ENCODE peak calls at places on chromosomes 7 and 10, in six cellular contexts. Y is erythroblast, V is body of pancreas, Q is heart left ventricle, L is adrenal gland, H is HCT116. J is an unnamed sample.

GRCh38 chr10:97188234-97188847 is 2.6 kb upstream of the SLIT1 start:
- DNase-seq in Y (no peak), H (no peak), L (no peak), Q (no peak), V (no peak), J (no peak)

GRCh38 chr7:73969991-73970390 is 58.0 kb upstream of the ELN start:
- DNase-seq in V (no peak), H (no peak), Q (peak; percentile 4), Y (no peak), L (no peak), J (no peak)

GRCh38 chr7:68199951-68200660 is 1203.5 kb downstream of the TYW1 start:
- DNase-seq in V (no peak), Y (no peak), H (no peak), Q (no peak), L (no peak), J (peak; percentile 27)

GRCh38 chr10:129872001-129872400 is 92.1 kb downstream of the EBF3 start:
- DNase-seq in H (no peak), Q (no peak), Y (no peak), V (no peak), L (no peak), J (no peak)

GRCh38 chr10:60953420-60953819 is 9.4 kb upstream of the RHOBTB1 start:
- DNase-seq in Q (no peak), V (no peak), Y (no peak), H (no peak), L (no peak), J (no peak)

GRCh38 chr7:66522518-66522917 is 106.2 kb upstream of the KCTD7 start:
- DNase-seq in V (no peak), L (peak; percentile 51), Q (peak; percentile 39), Y (peak; percentile 20), H (no peak), J (no peak)

GRCh38 chr10:43013065-43013464 is 63.8 kb upstream of the RET start:
- DNase-seq in L (no peak), V (no peak), Q (no peak), Y (no peak), H (no peak), J (no peak)

GRCh38 chr7:130359276-130359857 is 14.8 kb downstream of the CPA5 start:
- DNase-seq in V (peak; percentile 9), L (no peak), H (no peak), Y (no peak), Q (no peak), J (no peak)

GRCh38 chr10:28661035-28661434 is 16.3 kb upstream of the BAMBI start:
- DNase-seq in L (no peak), H (no peak), V (no peak), Y (peak; percentile 4), Q (no peak), J (peak; percentile 53)

GRCh38 chr10:116836902-116837513 is 12.3 kb upstream of the ENO4 start:
- DNase-seq in H (no peak), Q (no peak), L (no peak), V (no peak), Y (no peak), J (no peak)

GRCh38 chr10:132146271-132146671 is 40.5 kb upstream of the DPYSL4 start:
- DNase-seq in V (no peak), L (no peak), Q (no peak), H (no peak), Y (no peak), J (no peak)

GRCh38 chr7:135683609-135684008 is 21.3 kb downstream of the STMP1 start:
- DNase-seq in L (no peak), H (no peak), Y (no peak), Q (no peak), V (no peak), J (no peak)

GRCh38 chr7:3292694-3293093 is 8.4 kb upstream of the SDK1 start:
- DNase-seq in H (no peak), Y (no peak), L (no peak), V (no peak), Q (no peak), J (no peak)

GRCh38 chr7:149741629-149742028 is 31.8 kb downstream of the ZNF467 start:
- DNase-seq in Q (no peak), H (no peak), V (peak; percentile 44), L (no peak), Y (no peak), J (peak; percentile 27)

GRCh38 chr10:13939391-13939790 is 352.6 kb downstream of the PRPF18 start:
- DNase-seq in V (no peak), H (no peak), L (no peak), Q (no peak), Y (no peak), J (no peak)

GRCh38 chr10:35885076-35885475 is 243.0 kb upstream of the FZD8 start:
- DNase-seq in Y (no peak), H (no peak), L (no peak), Q (no peak), V (no peak), J (no peak)

GRCh38 chr7:132286836-132287235 is 289.4 kb downstream of the PLXNA4 start:
- DNase-seq in H (no peak), L (no peak), Y (no peak), Q (no peak), V (no peak), J (no peak)

GRCh38 chr10:14564268-14564744 is 210.4 kb downstream of the FAM107B start:
- DNase-seq in Y (no peak), H (no peak), V (no peak), L (no peak), Q (no peak), J (no peak)

GRCh38 chr7:158302274-158303070 is 285.2 kb downstream of the PTPRN2 start:
- DNase-seq in V (no peak), Y (no peak), L (no peak), H (no peak), Q (no peak), J (no peak)

GRCh38 chr7:103379270-103379975 is 32.0 kb downstream of the PSMC2 start:
- DNase-seq in L (no peak), H (no peak), V (no peak), Y (no peak), Q (no peak), J (no peak)

GRCh38 chr7:129530881-129531391 is 28.6 kb downstream of the SMKR1 start:
- DNase-seq in V (no peak), Y (no peak), L (peak; percentile 10), Q (no peak), H (peak; percentile 72), J (peak; percentile 44)

GRCh38 chr10:102672822-102673200 is 28.5 kb downstream of the TRIM8 start:
- DNase-seq in L (no peak), H (no peak), V (no peak), Y (no peak), Q (no peak), J (no peak)

GRCh38 chr10:7410800-7411670 is at the start of gene SFMBT2:
- DNase-seq in L (peak; percentile 68), Q (peak; percentile 78), V (peak; percentile 50), Y (peak; percentile 78), H (no peak), J (peak; percentile 57)

GRCh38 chr7:120441850-120442249 is 168.9 kb downstream of the KCND2 start:
- DNase-seq in L (no peak), V (no peak), Q (no peak), Y (no peak), H (no peak), J (no peak)

GRCh38 chr7:113004726-113005454 is 81.7 kb downstream of the GPR85 start:
- DNase-seq in Q (no peak), Y (peak; percentile 4), H (no peak), L (no peak), V (no peak), J (no peak)

GRCh38 chr10:49560526-49560925 is 21.6 kb upstream of the ERCC6 start:
- DNase-seq in Y (no peak), H (no peak), Q (no peak), L (no peak), V (no peak), J (no peak)

GRCh38 chr10:31707578-31708411 is 220.8 kb downstream of the ARHGAP12 start:
- DNase-seq in Q (peak; percentile 84), V (peak; percentile 26), H (no peak), L (peak; percentile 71), Y (no peak), J (peak; percentile 30)
- TF ChIP-seq POLR2A in Q (no peak), V (peak; percentile 1), H (no peak), L (no peak), Y (no peak), J (no peak)

GRCh38 chr7:29296421-29296820 is 101.8 kb downstream of the CHN2 start:
- DNase-seq in Q (no peak), Y (no peak), L (no peak), H (no peak), V (no peak), J (no peak)
- TF ChIP-seq POLR2A in Q (no peak), Y (no peak), L (no peak), H (no peak), V (no peak), J (no peak)

DNA sequence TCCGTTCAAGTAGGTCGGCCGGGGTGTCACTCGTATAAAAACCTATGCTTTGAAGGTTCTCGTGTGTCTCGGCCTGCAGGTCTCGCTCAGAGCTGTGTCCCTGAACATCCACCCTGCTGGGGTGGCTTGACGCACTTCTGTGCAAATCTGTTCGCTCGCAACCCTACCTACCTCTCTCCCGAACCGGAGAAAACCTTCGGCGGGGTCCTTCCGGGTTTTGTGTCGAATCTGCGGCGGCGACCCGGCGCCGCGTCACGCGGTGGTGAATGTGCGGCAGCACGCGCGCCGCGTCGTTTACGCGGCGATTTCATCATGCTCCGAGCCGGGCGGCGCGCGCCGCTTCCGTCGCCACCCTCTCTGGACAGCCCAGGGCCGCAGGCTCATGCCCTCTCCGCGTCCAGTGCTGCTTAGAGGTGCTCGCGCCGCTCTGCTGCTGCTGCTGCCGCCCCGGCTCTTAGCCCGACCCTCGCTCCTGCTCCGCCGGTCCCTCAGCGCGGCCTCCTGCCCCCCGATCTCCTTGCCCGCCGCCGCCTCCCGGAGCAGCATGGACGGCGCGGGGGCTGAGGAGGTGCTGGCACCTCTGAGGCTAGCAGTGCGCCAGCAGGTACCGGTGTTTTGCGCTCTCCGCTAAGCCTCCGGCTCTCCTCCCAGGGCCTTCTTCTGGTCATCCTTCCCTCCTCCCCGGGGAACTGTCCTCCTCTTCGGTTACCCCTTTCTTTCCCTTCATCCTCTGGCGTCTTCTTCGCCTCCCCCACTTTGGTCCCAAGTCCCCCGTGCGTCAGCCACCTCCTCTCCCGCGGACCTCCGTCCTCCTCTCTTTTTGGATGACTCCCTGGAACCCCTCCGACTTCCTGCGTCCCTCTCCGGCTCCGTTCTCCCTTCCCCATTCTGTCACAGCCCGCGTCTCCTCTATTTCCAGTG is at the start of gene GARS1:
- DNase-seq in H (peak; percentile 86), Q (peak; percentile 93), L (peak; percentile 93), V (peak; percentile 89), Y (peak; percentile 97), J (peak; percentile 89)
- TF ChIP-seq POLR2A in H (peak; percentile 83), Q (no peak), L (peak; percentile 88), V (peak; percentile 94), Y (peak; percentile 98), J (peak; percentile 98)

DNA sequence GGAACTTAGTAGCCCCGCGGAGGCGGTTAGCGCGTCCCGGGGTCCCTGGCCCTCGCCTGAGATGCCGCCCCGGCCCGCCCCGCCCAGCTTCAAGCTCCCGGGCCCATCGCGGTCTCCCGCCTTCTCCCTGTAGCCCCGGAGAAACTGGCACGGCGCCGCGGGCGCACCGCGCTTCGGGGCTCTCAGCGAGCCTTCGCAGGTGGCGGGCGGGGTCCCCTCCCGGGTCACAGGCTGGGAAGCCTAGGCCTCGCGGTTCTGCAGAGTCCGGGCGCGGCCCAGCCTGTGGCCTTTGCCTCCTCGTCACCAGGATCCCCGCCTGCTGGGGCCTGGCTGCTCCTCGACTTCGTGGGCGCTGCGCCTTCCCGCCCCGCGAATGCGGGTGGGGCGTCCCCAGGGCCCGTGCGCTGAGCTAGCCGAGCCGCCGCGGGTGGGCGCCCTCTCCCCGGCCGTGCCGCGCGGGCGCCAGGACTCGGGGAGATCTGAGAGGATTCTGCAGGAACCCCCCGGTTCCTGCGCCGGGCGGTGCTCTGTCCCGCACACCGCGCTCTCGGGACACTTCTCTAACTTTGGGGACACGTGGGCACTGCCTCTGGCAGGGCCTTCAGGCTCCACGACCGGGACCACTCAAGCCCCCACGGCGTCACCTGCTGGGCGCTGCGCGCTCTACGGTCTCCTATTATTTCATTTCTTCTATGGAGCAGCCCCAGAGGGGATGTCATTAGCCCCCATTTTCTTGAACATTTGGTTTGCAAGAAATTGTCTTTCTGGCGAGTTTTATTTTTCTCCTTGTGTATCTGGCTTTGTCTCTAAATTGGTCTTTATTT is 683 bp upstream of the RGS10 start:
- DNase-seq in V (peak; percentile 26), Y (peak; percentile 83), H (no peak), Q (peak; percentile 69), L (peak; percentile 29), J (peak; percentile 55)
- TF ChIP-seq POLR2A in V (no peak), Y (peak; percentile 41), H (no peak), Q (no peak), L (no peak), J (no peak)

J was measured in H54.